ENCODE peak calls at places on chromosomes 13 and 19, in eight cellular contexts. Q, L, W, S, P, H, K and J are unnamed samples.

GRCh38 chr13:110092869-110093268 is 214.1 kb downstream of the COL4A1 start:
- DNase-seq in Q (no peak), L (no peak), W (no peak), S (no peak), P (no peak), H (no peak), K (no peak), J (no peak)

GRCh38 chr19:10617409-10618121 is 7.8 kb upstream of the SLC44A2 start:
- DNase-seq in Q (no peak), L (no peak), W (no peak), S (no peak), P (no peak), H (no peak), K (peak; percentile 34), J (no peak)

GRCh38 chr19:46610413-46610775 is 9.3 kb downstream of the CALM3 start:
- DNase-seq in Q (no peak), L (no peak), W (no peak), S (no peak), P (no peak), H (no peak), K (no peak), J (no peak)

GRCh38 chr13:113399755-113400149 is 35.8 kb upstream of the GRTP1 start:
- DNase-seq in Q (no peak), L (no peak), W (peak; percentile 50), S (no peak), P (no peak), H (no peak), K (no peak), J (no peak)

GRCh38 chr19:6740589-6741348 is 1.3 kb downstream of the TRIP10 start:
- DNase-seq in Q (peak; percentile 60), L (no peak), W (peak; percentile 87), S (peak; percentile 89), P (peak; percentile 63), H (peak; percentile 64), K (peak; percentile 18), J (no peak)

GRCh38 chr19:2282062-2282861 is at the start of gene PEAK3:
- DNase-seq in Q (peak; percentile 79), L (peak; percentile 65), W (peak; percentile 86), S (peak; percentile 62), P (peak; percentile 75), H (no peak), K (peak; percentile 39), J (no peak)

GRCh38 chr13:26382843-26383242 is 128.9 kb downstream of the CDK8 start:
- DNase-seq in Q (no peak), L (no peak), W (no peak), S (no peak), P (no peak), H (no peak), K (no peak), J (no peak)

GRCh38 chr19:54390942-54391577 is 24.2 kb upstream of the TTYH1 start:
- DNase-seq in Q (no peak), L (no peak), W (peak; percentile 88), S (peak; percentile 93), P (peak; percentile 76), H (peak; percentile 82), K (peak; percentile 63), J (no peak)

GRCh38 chr19:54335164-54335563 is 3.8 kb downstream of the LILRA4 start:
- DNase-seq in Q (no peak), L (no peak), W (no peak), S (no peak), P (no peak), H (no peak), K (no peak), J (no peak)

GRCh38 chr19:47398707-47399106 is 20.6 kb downstream of the MEIS3 start:
- DNase-seq in Q (no peak), L (no peak), W (peak; percentile 85), S (no peak), P (peak; percentile 23), H (no peak), K (no peak), J (no peak)

GRCh38 chr19:49272204-49272603 is 52.8 kb downstream of the SLC6A16 start:
- DNase-seq in Q (no peak), L (no peak), W (no peak), S (no peak), P (no peak), H (no peak), K (peak; percentile 22), J (no peak)

GRCh38 chr13:33275916-33276315 is 9.6 kb downstream of the STARD13 start:
- DNase-seq in Q (no peak), L (no peak), W (no peak), S (no peak), P (no peak), H (no peak), K (no peak), J (no peak)

GRCh38 chr13:110498327-110498726 is 63.2 kb downstream of the RAB20 start:
- DNase-seq in Q (no peak), L (no peak), W (no peak), S (no peak), P (no peak), H (no peak), K (no peak), J (no peak)

GRCh38 chr19:8209965-8210659 is 942 bp downstream of the CERS4 start:
- DNase-seq in Q (no peak), L (no peak), W (peak; percentile 81), S (no peak), P (peak; percentile 47), H (no peak), K (no peak), J (no peak)

GRCh38 chr19:4083677-4084546 is 17.2 kb upstream of the ZBTB7A start:
- DNase-seq in Q (no peak), L (no peak), W (no peak), S (no peak), P (no peak), H (peak; percentile 23), K (no peak), J (no peak)

GRCh38 chr19:35755550-35756371 is 1.1 kb downstream of the HSPB6 start:
- DNase-seq in Q (peak; percentile 87), L (peak; percentile 84), W (peak; percentile 60), S (peak; percentile 47), P (peak; percentile 53), H (no peak), K (peak; percentile 86), J (no peak)

GRCh38 chr19:2127758-2128157 is 23.6 kb downstream of the AP3D1 start:
- DNase-seq in Q (no peak), L (no peak), W (no peak), S (no peak), P (no peak), H (no peak), K (no peak), J (no peak)

GRCh38 chr19:45952691-45953505 is 20.8 kb downstream of the NOVA2 start:
- DNase-seq in Q (no peak), L (no peak), W (peak; percentile 97), S (peak; percentile 96), P (peak; percentile 92), H (no peak), K (peak; percentile 51), J (no peak)

GRCh38 chr19:18291590-18292459 is 10.4 kb upstream of the JUND start:
- DNase-seq in Q (peak; percentile 87), L (peak; percentile 77), W (peak; percentile 92), S (peak; percentile 77), P (peak; percentile 73), H (peak; percentile 81), K (peak; percentile 85), J (no peak)

GRCh38 chr19:14440049-14440448 is 6.9 kb downstream of the PKN1 start:
- DNase-seq in Q (peak; percentile 80), L (peak; percentile 55), W (no peak), S (no peak), P (no peak), H (peak; percentile 88), K (no peak), J (no peak)

GRCh38 chr13:113951246-113951999 is 22.5 kb downstream of the C13orf46 start:
- DNase-seq in Q (peak; percentile 84), L (peak; percentile 78), W (peak; percentile 87), S (peak; percentile 70), P (peak; percentile 74), H (peak; percentile 39), K (peak; percentile 75), J (no peak)

DNA sequence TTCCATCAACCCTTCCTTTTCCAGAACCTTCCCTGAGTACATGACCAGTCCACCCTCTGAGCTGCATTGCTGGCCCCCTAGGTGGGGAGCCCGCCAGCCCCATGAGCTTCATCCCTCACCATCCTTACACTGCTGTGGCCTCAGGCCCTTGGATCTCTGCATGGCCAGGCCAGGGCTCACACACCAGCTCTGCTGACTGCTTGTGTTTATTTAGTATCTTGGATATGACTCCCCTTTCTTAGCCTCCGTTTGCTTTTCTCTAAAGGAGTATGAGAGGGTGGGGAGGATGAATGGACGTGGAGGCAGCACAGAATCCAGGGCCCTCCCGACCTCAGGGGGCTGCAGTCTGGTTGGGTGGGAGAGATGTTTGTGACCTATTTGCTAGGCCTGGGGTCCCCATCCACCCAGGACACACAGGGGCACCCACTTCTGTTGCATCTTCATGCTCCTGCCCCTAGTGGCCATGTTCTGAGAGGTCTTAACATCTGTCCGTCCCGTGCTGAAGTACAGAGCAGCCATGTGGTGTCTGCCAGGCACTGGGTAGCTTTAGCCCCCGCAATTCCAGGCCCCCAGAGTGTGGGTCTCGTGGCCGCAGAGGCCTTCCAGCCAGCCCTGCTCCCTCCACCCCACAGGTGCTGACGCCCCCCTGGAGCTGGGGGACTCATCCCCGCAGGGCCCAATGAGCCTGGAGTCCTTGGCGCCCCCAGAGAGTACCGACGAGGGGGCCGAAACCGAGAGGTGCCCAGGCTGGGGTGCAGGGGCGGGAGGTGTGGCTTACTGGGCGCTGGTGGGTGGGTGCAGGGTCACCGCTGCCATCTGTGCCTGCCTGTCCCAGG is 13.0 kb downstream of the ARHGEF1 start:
- DNase-seq in Q (no peak), L (no peak), W (no peak), S (peak; percentile 22), P (no peak), H (peak; percentile 67), K (no peak), J (no peak)
- TF ChIP-seq CTCF in Q (no peak), L (no peak), W (peak; percentile 65), S (peak; percentile 39), P (no peak), H (peak; percentile 79), K (no peak), J (peak; percentile 55)

DNA sequence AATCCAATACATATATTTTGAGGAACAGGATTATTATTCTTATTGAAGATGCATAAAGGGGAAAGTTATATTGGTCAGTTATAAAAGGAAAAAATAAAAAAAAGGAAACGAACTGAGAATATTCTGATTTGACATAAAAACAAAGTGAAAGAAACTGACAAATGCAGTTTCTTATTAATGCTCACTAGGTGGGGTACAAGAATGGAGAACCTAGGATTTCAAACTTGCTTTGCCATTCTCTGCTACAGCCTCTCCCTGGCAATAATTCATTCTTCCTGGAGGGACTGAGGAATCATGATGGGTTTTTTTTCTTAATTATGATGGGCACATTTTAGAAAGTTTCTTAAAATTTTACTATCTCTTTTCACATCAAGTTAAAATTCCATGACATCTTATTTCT is 154.9 kb downstream of the PCDH9 start:
- DNase-seq in Q (no peak), L (no peak), W (no peak), S (no peak), P (no peak), H (no peak), K (peak; percentile 38), J (no peak)
- TF ChIP-seq CTCF in Q (no peak), L (peak; percentile 26), W (peak; percentile 60), S (no peak), P (no peak), H (peak; percentile 50), K (no peak), J (no peak)

GRCh38 chr13:46184277-46184699 is 2.3 kb upstream of the LCP1 start:
- DNase-seq in Q (no peak), L (peak; percentile 55), W (peak; percentile 84), S (peak; percentile 66), P (peak; percentile 45), H (peak; percentile 87), K (no peak), J (no peak)
- TF ChIP-seq CTCF in Q (peak; percentile 8), L (peak; percentile 15), W (peak; percentile 87), S (peak; percentile 83), P (peak; percentile 44), H (peak; percentile 99), K (peak; percentile 28), J (peak; percentile 73)

GRCh38 chr13:59261928-59262488 is 901.7 kb downstream of the DIAPH3 start:
- DNase-seq in Q (no peak), L (no peak), W (peak; percentile 62), S (peak; percentile 61), P (no peak), H (peak; percentile 0), K (peak; percentile 50), J (no peak)
- TF ChIP-seq CTCF in Q (no peak), L (no peak), W (peak; percentile 86), S (peak; percentile 73), P (peak; percentile 51), H (peak; percentile 46), K (peak; percentile 30), J (peak; percentile 66)